ENCODE peak calls at places on chromosomes 16 and 17, in four cellular contexts. B, E, V and W are unnamed samples.

GRCh38 chr17:50169121-50169764 is 3.4 kb downstream of the SGCA start:
- DNase-seq in B (peak; percentile 24), E (no peak), V (peak; percentile 37), W (no peak)

GRCh38 chr17:54408741-54409140 is 491.9 kb upstream of the TOM1L1 start:
- DNase-seq in B (no peak), E (no peak), V (no peak), W (no peak)

GRCh38 chr17:75323043-75323591 is 33.9 kb upstream of the SLC25A19 start:
- DNase-seq in B (peak; percentile 71), E (peak; percentile 87), V (peak; percentile 87), W (peak; percentile 88)

GRCh38 chr17:32916134-32916533 is 11.8 kb upstream of the TMEM98 start:
- DNase-seq in B (no peak), E (no peak), V (no peak), W (no peak)

GRCh38 chr17:65698381-65699061 is 137.1 kb upstream of the AXIN2 start:
- DNase-seq in B (no peak), E (no peak), V (no peak), W (no peak)

GRCh38 chr17:13540546-13540945 is 61.2 kb downstream of the HS3ST3A1 start:
- DNase-seq in B (no peak), E (no peak), V (no peak), W (no peak)

GRCh38 chr17:80791758-80792284 is 199.8 kb upstream of the CHMP6 start:
- DNase-seq in B (no peak), E (no peak), V (peak; percentile 63), W (peak; percentile 21)

GRCh38 chr17:70297397-70297796 is 128.1 kb downstream of the KCNJ2 start:
- DNase-seq in B (no peak), E (no peak), V (no peak), W (no peak)

GRCh38 chr16:65658339-65659275 is 536.7 kb upstream of the CDH11 start:
- DNase-seq in B (no peak), E (peak; percentile 64), V (no peak), W (peak; percentile 8)

GRCh38 chr16:85609539-85609938 is 3.6 kb upstream of the GSE1 start:
- DNase-seq in B (no peak), E (no peak), V (no peak), W (no peak)

GRCh38 chr16:85608887-85609286 is 4.2 kb upstream of the GSE1 start:
- DNase-seq in B (no peak), E (no peak), V (no peak), W (no peak)

GRCh38 chr16:85610446-85611204 is 2.5 kb upstream of the GSE1 start:
- DNase-seq in B (peak; percentile 88), E (peak; percentile 83), V (peak; percentile 82), W (peak; percentile 93)

GRCh38 chr16:85611205-85611454 is 2.0 kb upstream of the GSE1 start:
- DNase-seq in B (peak; percentile 42), E (no peak), V (no peak), W (no peak)

GRCh38 chr16:85610059-85610445 is 3.1 kb upstream of the GSE1 start:
- DNase-seq in B (no peak), E (peak; percentile 26), V (no peak), W (no peak)
- H3K4me1 ChIP-seq in B (peaks cover 35% of the 10 kb centered on the region), E (peaks cover 41% of the 10 kb centered on the region), V (peaks cover 4% of the 10 kb centered on the region), W (peaks cover 77% of the 10 kb centered on the region)

GRCh38 chr17:35240861-35241260 is 2.0 kb upstream of the SLFN5 start:
- DNase-seq in B (no peak), E (no peak), V (no peak), W (no peak)
- H3K4me1 ChIP-seq in B (peaks cover 13% of the 10 kb centered on the region), E (peaks cover 9% of the 10 kb centered on the region), V (no peaks in the 10 kb centered on the region), W (peaks cover 23% of the 10 kb centered on the region)

GRCh38 chr16:87818533-87819161 is 50.7 kb downstream of the SLC7A5 start:
- DNase-seq in B (no peak), E (no peak), V (no peak), W (no peak)

GRCh38 chr16:87816507-87817100 is 50.8 kb upstream of the KLHDC4 start:
- DNase-seq in B (no peak), E (no peak), V (no peak), W (no peak)

GRCh38 chr16:87819983-87820382 is 49.3 kb downstream of the SLC7A5 start:
- DNase-seq in B (no peak), E (no peak), V (no peak), W (no peak)

GRCh38 chr16:87819282-87819681 is 50.0 kb downstream of the SLC7A5 start:
- DNase-seq in B (no peak), E (no peak), V (no peak), W (no peak)

GRCh38 chr16:87817910-87818309 is 51.4 kb downstream of the SLC7A5 start:
- DNase-seq in B (no peak), E (no peak), V (no peak), W (no peak)
- H3K4me1 ChIP-seq in B (no peaks in the 10 kb centered on the region), E (no peaks in the 10 kb centered on the region), V (no peaks in the 10 kb centered on the region), W (no peaks in the 10 kb centered on the region)

DNA sequence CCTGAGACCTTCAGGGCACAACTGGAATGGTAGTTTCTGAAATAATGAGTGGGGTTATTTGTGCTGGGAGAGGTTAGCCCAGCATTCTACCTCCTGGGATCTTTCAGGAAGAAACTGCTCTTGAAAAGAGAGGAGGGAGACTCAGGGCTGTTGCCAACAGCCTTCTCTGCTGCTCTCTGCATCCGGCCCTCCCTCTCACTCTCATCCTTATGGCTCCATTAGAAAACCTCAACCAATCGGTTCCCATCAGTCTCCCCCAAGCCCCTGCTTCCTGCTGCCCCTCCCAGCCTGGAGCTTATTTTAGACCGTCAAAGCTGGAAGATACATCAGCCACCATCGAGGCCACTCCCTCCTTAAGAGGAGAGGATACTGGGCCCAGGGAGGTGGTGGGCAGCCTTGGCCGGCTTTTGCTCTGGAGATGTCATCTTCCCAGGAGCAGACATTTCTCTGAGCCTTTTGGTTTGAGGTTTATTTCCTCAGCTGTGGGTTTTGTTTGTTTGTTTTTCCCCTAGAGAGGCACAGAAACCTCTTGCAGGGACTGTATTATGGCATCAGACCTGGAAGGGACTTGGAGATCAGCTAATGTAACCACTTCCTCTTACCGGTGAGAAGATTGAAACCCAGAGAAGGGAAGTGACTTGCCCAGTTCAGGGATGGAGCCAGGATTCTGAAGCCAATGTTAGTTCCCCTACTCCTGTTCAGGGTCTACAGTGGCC is 2.7 kb downstream of the MPRIP start:
- DNase-seq in B (no peak), E (no peak), V (peak; percentile 43), W (no peak)
- H3K4me1 ChIP-seq in B (peaks cover 68% of the 10 kb centered on the region), E (no peaks in the 10 kb centered on the region), V (peaks cover 13% of the 10 kb centered on the region), W (peaks cover 71% of the 10 kb centered on the region)

GRCh38 chr17:77443743-77444260 is 303.0 kb downstream of the SEC14L1 start:
- DNase-seq in B (no peak), E (no peak), V (no peak), W (no peak)
- H3K4me1 ChIP-seq in B (peaks cover 67% of the 10 kb centered on the region), E (peaks cover 29% of the 10 kb centered on the region), V (peaks cover 27% of the 10 kb centered on the region), W (peaks cover 42% of the 10 kb centered on the region)

GRCh38 chr17:47829870-47830269 is 1.5 kb downstream of the MRPL10 start:
- DNase-seq in B (no peak), E (no peak), V (peak; percentile 68), W (no peak)

GRCh38 chr17:47834756-47835155 is 3.3 kb downstream of the LRRC46 start:
- DNase-seq in B (no peak), E (no peak), V (no peak), W (no peak)

GRCh38 chr17:47831934-47832327 is 461 bp downstream of the LRRC46 start:
- DNase-seq in B (no peak), E (no peak), V (no peak), W (no peak)

GRCh38 chr17:47830991-47831933 is at the start of the genes LRRC46 and MRPL10:
- DNase-seq in B (peak; percentile 94), E (peak; percentile 91), V (peak; percentile 95), W (peak; percentile 94)

GRCh38 chr17:47830396-47830907 is 889 bp downstream of the MRPL10 start:
- DNase-seq in B (no peak), E (no peak), V (peak; percentile 46), W (no peak)
- H3K4me1 ChIP-seq in B (peaks cover 16% of the 10 kb centered on the region), E (peaks cover 12% of the 10 kb centered on the region), V (peaks cover 2% of the 10 kb centered on the region), W (peaks cover 20% of the 10 kb centered on the region)

DNA sequence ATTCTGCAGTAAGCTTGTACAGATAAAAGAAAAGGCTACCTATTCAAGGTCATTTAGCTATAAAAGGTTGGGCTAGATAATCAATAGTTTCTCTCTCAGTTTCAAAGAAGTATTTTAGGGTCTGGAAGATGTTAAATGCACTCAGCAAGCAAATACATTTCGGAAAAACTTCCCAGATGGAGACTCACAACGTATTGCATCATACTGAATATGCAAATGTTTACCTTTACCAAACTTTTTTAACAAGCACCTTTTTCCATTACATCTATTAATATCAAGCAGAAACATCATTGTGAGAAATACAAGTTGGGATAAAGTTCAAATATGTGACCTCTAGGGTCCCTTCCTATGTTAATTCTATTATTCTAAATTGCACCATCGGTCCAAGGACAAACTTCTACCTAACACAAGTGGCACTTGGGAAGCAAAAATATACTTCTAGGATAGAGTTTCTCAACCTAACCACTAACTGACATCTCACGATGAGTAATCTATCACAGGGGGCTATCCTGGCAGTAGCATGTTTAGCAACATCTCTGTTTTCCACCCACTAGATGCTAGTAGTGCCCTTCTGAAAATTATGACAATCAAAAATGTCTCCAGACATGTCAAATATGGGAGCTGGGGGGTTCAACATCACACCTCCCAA is 14.6 kb downstream of the KANSL1 start:
- DNase-seq in B (no peak), E (no peak), V (no peak), W (no peak)
- H3K4me1 ChIP-seq in B (peaks cover 70% of the 10 kb centered on the region), E (peaks cover 4% of the 10 kb centered on the region), V (peaks cover 16% of the 10 kb centered on the region), W (peaks cover 71% of the 10 kb centered on the region)